ENCODE peak calls at places on chromosomes 3 and 15, in five cellular contexts. U is H9, D is kidney, I is HepG2, F is mesenchymal stem cell. P is an unnamed sample.

GRCh38 chr3:57446318-57446841 is 97.8 kb downstream of the DNAH12 start:
- DNase-seq in U (no peak), D (no peak), I (no peak), F (no peak), P (no peak)

GRCh38 chr3:134423153-134423552 is 48.9 kb upstream of the AMOTL2 start:
- DNase-seq in U (peak), D (no peak), I (no peak), F (no peak), P (no peak)

GRCh38 chr15:64236156-64236555 is 73.3 kb upstream of the PPIB start:
- DNase-seq in U (no peak), D (no peak), I (no peak), F (no peak), P (no peak)

GRCh38 chr3:115549111-115549510 is 74.2 kb upstream of the GAP43 start:
- DNase-seq in U (no peak), D (no peak), I (no peak), F (no peak), P (no peak)

GRCh38 chr3:43411429-43411828 is 125.1 kb downstream of the SNRK start:
- DNase-seq in U (no peak), D (no peak), I (no peak), F (no peak), P (no peak)

GRCh38 chr3:108450444-108450843 is 60.0 kb downstream of the MYH15 start:
- DNase-seq in U (no peak), D (no peak), I (no peak), F (no peak), P (no peak)

GRCh38 chr15:99244306-99244705 is 5.1 kb downstream of the TTC23 start:
- DNase-seq in U (no peak), D (no peak), I (no peak), F (no peak), P (no peak)

GRCh38 chr15:31427411-31427810 is 100.8 kb downstream of the KLF13 start:
- DNase-seq in U (no peak), D (no peak), I (no peak), F (peak), P (no peak)

GRCh38 chr15:26656080-26656479 is 116.8 kb downstream of the GABRB3 start:
- DNase-seq in U (no peak), D (no peak), I (no peak), F (no peak), P (no peak)

GRCh38 chr3:117170112-117170511 is 460.5 kb downstream of the TUSC7 start:
- DNase-seq in U (no peak), D (no peak), I (no peak), F (no peak), P (no peak)

GRCh38 chr15:69467636-69468035 is 15.0 kb downstream of the RPLP1 start:
- DNase-seq in U (no peak), D (no peak), I (no peak), F (no peak), P (no peak)

DNA sequence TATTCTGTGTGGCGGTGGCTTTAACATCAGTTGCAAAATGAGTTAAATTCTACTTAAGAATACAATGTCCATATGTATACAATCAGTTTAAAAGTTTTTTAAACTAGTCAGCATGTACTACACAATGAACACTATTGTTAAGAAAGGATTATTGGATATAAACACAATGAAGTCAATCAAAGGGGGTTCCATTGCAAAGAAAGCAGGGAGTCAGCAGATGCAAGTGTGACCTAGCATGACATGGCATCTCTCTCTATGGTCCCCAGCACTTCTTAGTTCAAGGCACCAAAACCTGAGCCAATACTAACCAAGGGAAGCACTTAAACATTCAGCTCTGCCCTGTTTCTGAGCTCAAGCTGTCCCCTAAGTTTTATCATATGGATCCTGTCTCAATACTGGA is 17.0 kb downstream of the KLHL6 start:
- DNase-seq in U (no peak), D (no peak), I (no peak), F (no peak), P (no peak)
- H3K9ac ChIP-seq in U (no peak), D (no peak), I (no peak), F (no peak), P (no peak)

GRCh38 chr15:42338500-42338899 is 20.8 kb upstream of the CAPN3 start:
- DNase-seq in U (no peak), D (no peak), I (no peak), F (peak), P (no peak)
- H3K9ac ChIP-seq in U (no peak), D (no peak), I (no peak), F (no peak), P (no peak)

DNA sequence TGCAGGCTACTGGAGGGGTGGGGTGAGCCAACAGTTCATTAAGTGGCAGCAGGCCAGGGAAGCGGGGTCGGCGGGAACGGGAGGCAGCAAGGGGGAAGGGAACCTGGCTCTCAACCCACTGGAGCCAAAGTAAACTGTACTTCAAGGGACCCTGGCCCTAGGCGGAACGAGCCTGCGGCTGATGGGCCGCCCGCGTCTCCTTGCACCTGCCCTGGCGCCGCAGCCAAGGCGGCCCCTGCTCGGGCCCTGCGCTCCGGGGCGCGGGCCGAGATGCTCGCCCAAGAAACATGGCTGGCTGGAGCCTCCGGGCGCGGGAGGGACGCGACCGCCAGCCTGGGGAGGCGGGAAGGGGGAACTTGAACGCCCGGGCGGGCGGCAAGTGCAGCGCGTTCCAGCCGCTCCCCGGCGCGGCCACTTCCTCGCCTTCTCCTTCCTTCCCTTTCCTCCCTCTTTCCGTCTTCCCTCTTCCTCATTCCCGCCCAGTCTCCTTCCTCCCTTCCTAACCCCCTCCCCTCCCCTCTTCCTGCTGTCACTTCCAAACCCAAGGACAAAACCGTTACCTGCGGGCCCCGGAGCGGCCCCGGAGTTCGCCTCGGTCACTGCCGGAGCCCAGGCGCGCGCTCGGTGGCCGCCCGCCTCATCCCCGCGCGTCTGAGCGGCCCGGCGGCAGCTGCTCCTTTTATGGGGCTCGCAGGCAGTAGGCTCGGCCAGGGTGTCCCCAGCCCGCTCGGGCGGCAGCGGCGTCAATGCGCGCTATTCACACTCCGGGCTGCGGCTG is 489.7 kb downstream of the MAGI1 start:
- DNase-seq in U (peak), D (peak), I (peak), F (peak), P (no peak)
- H3K9ac ChIP-seq in U (no peak), D (no peak), I (peak), F (no peak), P (no peak)

GRCh38 chr3:49906004-49906860 is 2.6 kb upstream of the MST1R start:
- DNase-seq in U (peak), D (peak), I (peak), F (peak), P (peak)
- H3K9ac ChIP-seq in U (no peak), D (no peak), I (no peak), F (peak), P (peak)

GRCh38 chr3:141230293-141230692 is 1.3 kb upstream of the PXYLP1 start:
- DNase-seq in U (no peak), D (no peak), I (no peak), F (no peak), P (no peak)

GRCh38 chr3:141231101-141231922 is at the start of gene PXYLP1:
- DNase-seq in U (peak), D (peak), I (peak), F (peak), P (peak)

GRCh38 chr3:141233457-141234161 is 2.0 kb downstream of the PXYLP1 start:
- DNase-seq in U (no peak), D (no peak), I (no peak), F (no peak), P (no peak)

GRCh38 chr3:141234283-141234682 is 2.7 kb downstream of the PXYLP1 start:
- DNase-seq in U (no peak), D (no peak), I (no peak), F (no peak), P (no peak)

DNA sequence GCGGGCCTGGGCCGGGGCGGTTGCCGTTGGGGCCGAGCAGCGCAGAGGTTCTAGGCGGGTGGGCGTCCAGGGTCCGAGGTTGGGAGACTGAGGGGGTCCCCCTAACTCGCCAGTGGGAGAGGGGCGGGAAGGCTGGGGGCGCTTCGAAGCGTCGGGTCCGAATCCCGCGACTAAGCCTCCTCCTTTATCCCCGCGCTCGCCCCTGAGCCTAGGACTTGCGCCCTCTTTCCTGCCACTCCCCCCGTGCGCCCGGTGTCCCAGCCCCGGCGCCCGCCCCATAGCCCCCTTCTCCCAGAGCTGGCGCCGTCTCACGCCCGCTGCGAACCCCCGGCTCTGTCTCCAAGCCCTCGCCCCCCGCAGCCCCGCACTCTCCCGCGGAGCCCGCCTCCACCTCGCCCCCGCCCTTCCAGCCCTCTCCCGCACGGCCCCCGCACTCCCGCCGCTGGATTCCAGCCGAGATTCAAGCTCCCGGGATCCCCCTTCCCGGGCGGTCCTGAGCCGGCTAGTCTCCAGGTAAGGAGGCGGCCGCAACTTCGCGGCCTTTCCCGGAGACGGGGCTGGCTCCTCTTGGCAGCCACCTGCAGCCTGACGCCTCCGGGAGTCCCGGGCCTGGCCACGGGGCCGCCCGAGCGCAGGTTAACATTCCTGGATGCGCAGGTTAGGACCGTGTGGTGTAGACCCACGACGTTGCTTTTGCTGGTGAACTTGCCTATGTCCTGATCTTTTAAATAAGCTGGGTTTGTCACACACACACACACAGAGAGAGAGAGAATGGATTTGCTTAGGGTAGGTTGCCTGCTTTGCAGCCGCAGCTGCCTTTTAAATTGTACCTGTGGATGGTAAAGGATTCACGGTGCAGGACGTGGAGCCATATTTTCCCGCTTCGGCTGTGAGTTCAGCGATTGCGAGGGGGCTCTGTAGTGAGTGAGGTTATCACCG is 567 bp downstream of the PXYLP1 start:
- DNase-seq in U (peak), D (peak), I (no peak), F (peak), P (no peak)
- H3K9ac ChIP-seq in U (peak), D (peak), I (peak), F (peak), P (peak)